ENCODE peak calls at places on chromosomes 12 and 14, in five cellular contexts. N is HepG2, R is K562, V is H1, F is HCT116. J is an unnamed sample.

GRCh38 chr12:7837366-7837765 is 35.3 kb downstream of the SLC2A14 start:
- DNase-seq in N (no peak), R (no peak), V (no peak), F (no peak), J (no peak)

GRCh38 chr14:28161040-28161439 is 605.5 kb upstream of the FOXG1 start:
- DNase-seq in N (no peak), R (no peak), V (no peak), F (no peak), J (no peak)

GRCh38 chr12:38785376-38785775 is 120.0 kb downstream of the CPNE8 start:
- DNase-seq in N (no peak), R (no peak), V (no peak), F (no peak), J (no peak)

GRCh38 chr14:46063872-46064271 is 587.7 kb downstream of the RPL10L start:
- DNase-seq in N (no peak), R (no peak), V (no peak), F (no peak), J (peak)

GRCh38 chr14:55094630-55095157 is 34.4 kb upstream of the LGALS3 start:
- DNase-seq in N (no peak), R (no peak), V (no peak), F (no peak), J (no peak)

GRCh38 chr12:32548691-32549412 is 130.2 kb upstream of the DNM1L start:
- DNase-seq in N (no peak), R (no peak), V (no peak), F (no peak), J (peak)

GRCh38 chr14:51328089-51328941 is 88.3 kb downstream of the TMX1 start:
- DNase-seq in N (no peak), R (no peak), V (no peak), F (no peak), J (no peak)

GRCh38 chr12:111785651-111786050 is 18.9 kb downstream of the ALDH2 start:
- DNase-seq in N (no peak), R (no peak), V (no peak), F (no peak), J (no peak)

GRCh38 chr12:102806592-102806991 is 110.5 kb downstream of the PAH start:
- DNase-seq in N (no peak), R (no peak), V (no peak), F (no peak), J (no peak)

GRCh38 chr14:48665077-48665784 is 920.9 kb downstream of the RPS29 start:
- DNase-seq in N (no peak), R (no peak), V (no peak), F (no peak), J (no peak)

GRCh38 chr14:68961781-68962584 is 17.1 kb downstream of the ACTN1 start:
- DNase-seq in N (no peak), R (no peak), V (no peak), F (no peak), J (no peak)

GRCh38 chr14:51342226-51342625 is 102.2 kb downstream of the TMX1 start:
- DNase-seq in N (peak), R (no peak), V (no peak), F (no peak), J (peak)

GRCh38 chr12:52924764-52925716 is 20.2 kb upstream of the KRT8 start:
- DNase-seq in N (peak), R (peak), V (no peak), F (peak), J (peak)

GRCh38 chr14:21724115-21724973 is 50.7 kb upstream of the OR4E1 start:
- DNase-seq in N (no peak), R (no peak), V (no peak), F (no peak), J (no peak)

GRCh38 chr12:105724651-105725050 is 394.2 kb downstream of the C12orf75 start:
- DNase-seq in N (no peak), R (no peak), V (no peak), F (no peak), J (no peak)

GRCh38 chr14:89428556-89429196 is 11.6 kb upstream of the FOXN3 start:
- DNase-seq in N (no peak), R (no peak), V (no peak), F (no peak), J (no peak)

GRCh38 chr12:131929530-131930456 is 717 bp downstream of the PUS1 start:
- DNase-seq in N (no peak), R (peak), V (no peak), F (no peak), J (peak)

GRCh38 chr14:31190220-31190605 is 17.4 kb downstream of the HECTD1 start:
- DNase-seq in N (no peak), R (no peak), V (no peak), F (no peak), J (no peak)

GRCh38 chr14:99195602-99196309 is 76.2 kb downstream of the BCL11B start:
- DNase-seq in N (no peak), R (no peak), V (no peak), F (no peak), J (no peak)

GRCh38 chr12:48296586-48297396 is 53.9 kb downstream of the ZNF641 start:
- DNase-seq in N (no peak), R (peak), V (peak), F (no peak), J (peak)

GRCh38 chr14:96081767-96082400 is 42.7 kb downstream of the C14orf132 start:
- DNase-seq in N (no peak), R (no peak), V (no peak), F (no peak), J (no peak)

GRCh38 chr14:94850332-94851211 is 80.7 kb upstream of the GSC start:
- DNase-seq in N (no peak), R (no peak), V (no peak), F (no peak), J (no peak)

GRCh38 chr12:124567035-124567672 is at the start of gene NCOR2:
- DNase-seq in N (no peak), R (peak), V (no peak), F (no peak), J (no peak)

GRCh38 chr12:92466391-92467305 is 236.1 kb upstream of the PLEKHG7 start:
- DNase-seq in N (no peak), R (no peak), V (peak), F (no peak), J (peak)

GRCh38 chr14:89801128-89801527 is 153.4 kb downstream of the EFCAB11 start:
- DNase-seq in N (no peak), R (no peak), V (no peak), F (no peak), J (no peak)

GRCh38 chr12:11228268-11228879 is 41.1 kb downstream of the PRB3 start:
- DNase-seq in N (peak), R (peak), V (peak), F (peak), J (peak)

GRCh38 chr14:76720382-76720813 is 40.9 kb upstream of the VASH1 start:
- DNase-seq in N (peak), R (no peak), V (no peak), F (no peak), J (no peak)

GRCh38 chr14:24692382-24693352 is 58.7 kb upstream of the GZMB start:
- DNase-seq in N (no peak), R (no peak), V (no peak), F (no peak), J (no peak)

GRCh38 chr12:6285063-6285477 is 25.4 kb upstream of the PLEKHG6 start:
- DNase-seq in N (peak), R (peak), V (no peak), F (no peak), J (peak)

GRCh38 chr14:47194051-47194450 is 481.4 kb downstream of the MDGA2 start:
- DNase-seq in N (no peak), R (no peak), V (no peak), F (no peak), J (no peak)

GRCh38 chr12:119183942-119184695 is 5.4 kb downstream of the HSPB8 start:
- DNase-seq in N (no peak), R (no peak), V (no peak), F (no peak), J (no peak)

GRCh38 chr14:57656853-57657252 is 163.2 kb upstream of the CCDC198 start:
- DNase-seq in N (no peak), R (no peak), V (no peak), F (no peak), J (no peak)

GRCh38 chr12:86914716-86915115 is 658.5 kb upstream of the MGAT4C start:
- DNase-seq in N (peak), R (no peak), V (no peak), F (peak), J (peak)

GRCh38 chr12:95337176-95337575 is 119.6 kb downstream of the VEZT start:
- DNase-seq in N (no peak), R (no peak), V (no peak), F (no peak), J (no peak)

GRCh38 chr12:25276199-25276937 is 25.6 kb upstream of the KRAS start:
- DNase-seq in N (peak), R (peak), V (no peak), F (peak), J (no peak)

GRCh38 chr14:70755655-70756054 is 53.7 kb downstream of the MAP3K9 start:
- DNase-seq in N (no peak), R (no peak), V (no peak), F (no peak), J (no peak)

GRCh38 chr12:54439521-54440255 is 20.6 kb upstream of the ITGA5 start:
- DNase-seq in N (peak), R (peak), V (no peak), F (peak), J (peak)

GRCh38 chr12:51448618-51449256 is 24.1 kb downstream of the SLC4A8 start:
- DNase-seq in N (no peak), R (no peak), V (no peak), F (no peak), J (no peak)
- TF ChIP-seq JUND in N (no peak), R (no peak), V (no peak), F (no peak), J (no peak)

GRCh38 chr14:93266127-93266526 is 59.1 kb downstream of the UBR7 start:
- DNase-seq in N (no peak), R (no peak), V (no peak), F (no peak), J (no peak)

GRCh38 chr14:93267149-93267711 is 60.2 kb downstream of the UBR7 start:
- DNase-seq in N (no peak), R (no peak), V (no peak), F (no peak), J (peak)

GRCh38 chr14:93271111-93271510 is 61.7 kb downstream of the BTBD7 start:
- DNase-seq in N (no peak), R (no peak), V (no peak), F (no peak), J (no peak)

GRCh38 chr14:93268406-93268805 is 61.4 kb downstream of the UBR7 start:
- DNase-seq in N (no peak), R (no peak), V (no peak), F (no peak), J (no peak)

GRCh38 chr14:93269341-93270068 is 62.4 kb downstream of the UBR7 start:
- DNase-seq in N (peak), R (no peak), V (no peak), F (no peak), J (no peak)
- TF ChIP-seq JUND in N (no peak), R (no peak), V (no peak), F (no peak), J (no peak)

GRCh38 chr12:120901818-120902217 is 2.3 kb downstream of the SPPL3 start:
- DNase-seq in N (no peak), R (no peak), V (no peak), F (no peak), J (no peak)

GRCh38 chr12:120905856-120906384 is 1.8 kb upstream of the SPPL3 start:
- DNase-seq in N (no peak), R (no peak), V (no peak), F (no peak), J (peak)

GRCh38 chr12:120903382-120903817 is 758 bp downstream of the SPPL3 start:
- DNase-seq in N (peak), R (peak), V (no peak), F (no peak), J (peak)

GRCh38 chr12:120903818-120904773 is at the start of gene SPPL3:
- DNase-seq in N (peak), R (peak), V (peak), F (peak), J (peak)

GRCh38 chr12:120902846-120903381 is 1.2 kb downstream of the SPPL3 start:
- DNase-seq in N (no peak), R (no peak), V (no peak), F (no peak), J (peak)
- TF ChIP-seq JUND in N (no peak), R (no peak), V (no peak), F (no peak), J (no peak)

DNA sequence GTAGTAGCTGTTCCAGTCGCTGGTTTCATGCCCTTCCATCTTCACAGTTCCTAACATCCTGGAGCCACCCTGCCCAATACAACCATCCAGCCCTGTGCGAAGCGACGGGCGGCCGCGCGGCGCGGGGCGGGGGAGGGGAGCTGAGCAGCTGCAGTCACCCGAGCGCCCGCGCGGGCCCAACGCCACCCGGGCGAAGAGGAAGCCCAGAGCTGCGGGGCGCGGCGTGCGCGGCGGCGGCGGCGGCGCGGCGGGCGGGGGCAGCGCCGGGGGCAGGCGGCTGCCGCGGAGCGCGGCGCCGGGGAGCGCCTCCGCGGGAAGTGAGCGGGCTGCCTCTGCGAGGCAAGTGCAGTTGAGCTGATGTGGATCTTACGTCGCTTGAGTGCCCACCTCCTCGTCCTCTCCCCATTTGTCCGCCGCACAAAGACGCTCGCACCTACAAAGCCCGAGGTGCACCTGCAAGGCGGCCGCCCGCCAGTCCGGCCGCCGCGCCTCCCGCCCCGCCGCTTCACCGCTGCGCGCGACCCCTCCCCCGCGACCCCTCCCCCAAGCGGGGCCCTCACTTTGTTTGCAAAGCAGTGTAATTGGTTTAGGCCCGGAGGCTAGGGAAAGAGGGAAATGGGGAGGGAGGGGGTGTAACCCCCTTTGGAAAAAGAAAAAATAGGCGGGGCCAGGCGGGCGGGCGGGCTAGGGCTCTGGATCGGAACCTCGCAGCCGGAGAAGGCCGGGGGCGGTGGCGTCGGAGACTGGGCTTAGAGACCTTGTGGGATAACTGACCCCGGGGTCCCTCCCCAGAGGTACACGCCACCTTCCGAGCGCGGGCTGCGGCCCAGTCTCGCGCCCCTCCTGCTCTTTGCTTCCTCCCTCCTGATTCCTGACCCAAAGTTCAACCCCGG is at the start of the genes FOXA1 and TTC6:
- DNase-seq in N (peak), R (peak), V (no peak), F (peak), J (peak)
- TF ChIP-seq JUND in N (no peak), R (no peak), V (no peak), F (no peak), J (no peak)